ENCODE peak calls at places on chromosomes 4 and X, in seven cellular contexts. H is cardiac muscle cell, T is AG10803, R is dorsolateral prefrontal cortex, Z is PC-3, S is fibroblast of mammary gland, M is left ventricle myocardium inferior. X is an unnamed sample.

GRCh38 chr4:155510771-155511170 is 134.0 kb upstream of the MAP9 start:
- DNase-seq in T (no peak), Z (no peak), S (no peak), R (no peak), M (no peak), H (no peak), X (no peak)

GRCh38 chr4:126071346-126072333 is 756.9 kb downstream of the FAT4 start:
- DNase-seq in M (no peak), R (no peak), H (peak; percentile 73), S (peak; percentile 86), T (peak; percentile 80), Z (peak; percentile 1), X (peak; percentile 80)

GRCh38 chrX:52341493-52341892 is 27.3 kb upstream of the XAGE2 start:
- DNase-seq in R (no peak), M (no peak), T (no peak), H (no peak), S (peak; percentile 43), Z (peak; percentile 56), X (no peak)

GRCh38 chrX:22300130-22300529 is 27.4 kb downstream of the CBLL2 start:
- DNase-seq in Z (peak; percentile 75), S (peak; percentile 51), R (no peak), M (no peak), T (peak; percentile 74), H (peak; percentile 40), X (peak; percentile 57)

GRCh38 chrX:39645059-39645895 is 452.5 kb downstream of the BCOR start:
- DNase-seq in T (peak; percentile 90), R (no peak), H (peak; percentile 89), S (peak; percentile 88), M (peak; percentile 64), Z (peak; percentile 32), X (peak; percentile 41)

GRCh38 chr4:140952709-140953108 is 180.6 kb downstream of the RNF150 start:
- DNase-seq in S (peak; percentile 56), T (peak; percentile 34), Z (peak; percentile 41), H (peak; percentile 70), R (no peak), M (no peak), X (peak; percentile 91)

GRCh38 chr4:36213956-36214355 is 30.4 kb downstream of the ARAP2 start:
- DNase-seq in H (no peak), T (no peak), Z (no peak), S (no peak), M (no peak), R (no peak), X (no peak)

GRCh38 chr4:70979445-70980008 is 13.9 kb upstream of the DCK start:
- DNase-seq in Z (no peak), R (no peak), M (no peak), S (no peak), T (no peak), H (no peak), X (no peak)

GRCh38 chrX:41449615-41450014 is 2.5 kb downstream of the NYX start:
- DNase-seq in M (no peak), R (no peak), Z (peak; percentile 35), S (peak; percentile 72), T (peak; percentile 61), H (no peak), X (peak; percentile 16)

GRCh38 chr4:101251261-101251660 is 96.1 kb downstream of the PPP3CA start:
- DNase-seq in S (no peak), Z (no peak), M (no peak), R (no peak), H (no peak), T (no peak), X (no peak)

GRCh38 chrX:68059469-68059868 is 373.8 kb downstream of the OPHN1 start:
- DNase-seq in Z (no peak), H (no peak), R (no peak), M (no peak), S (peak; percentile 5), T (peak; percentile 58), X (no peak)

GRCh38 chrX:134236690-134237362 is at the start of gene CCDC160:
- DNase-seq in T (no peak), R (peak; percentile 78), S (peak; percentile 4), Z (peak; percentile 51), H (peak; percentile 34), M (peak; percentile 47), X (no peak)

GRCh38 chr4:38034986-38035882 is 75.0 kb downstream of the PTTG2 start:
- DNase-seq in Z (peak; percentile 67), H (peak; percentile 78), M (no peak), R (no peak), T (peak; percentile 64), S (peak; percentile 75), X (peak; percentile 79)

GRCh38 chrX:11626351-11626750 is 39.4 kb downstream of the ARHGAP6 start:
- DNase-seq in M (no peak), S (no peak), T (no peak), Z (no peak), H (no peak), R (no peak), X (no peak)

GRCh38 chr4:85477538-85477937 is 2.6 kb downstream of the ARHGAP24 start:
- DNase-seq in M (no peak), S (peak; percentile 47), Z (no peak), T (peak; percentile 44), R (no peak), H (no peak), X (no peak)

GRCh38 chr4:85475631-85476233 is 782 bp downstream of the ARHGAP24 start:
- DNase-seq in S (peak; percentile 34), M (peak; percentile 35), Z (no peak), H (peak; percentile 67), R (no peak), T (peak; percentile 53), X (no peak)

GRCh38 chr4:85474356-85474755 is 594 bp upstream of the ARHGAP24 start:
- DNase-seq in Z (no peak), T (peak; percentile 63), R (no peak), M (no peak), S (peak; percentile 66), H (no peak), X (no peak)

GRCh38 chr4:85478576-85478975 is 3.6 kb downstream of the ARHGAP24 start:
- DNase-seq in Z (no peak), R (no peak), M (no peak), S (peak; percentile 80), T (peak; percentile 89), H (peak; percentile 77), X (peak; percentile 51)

DNA sequence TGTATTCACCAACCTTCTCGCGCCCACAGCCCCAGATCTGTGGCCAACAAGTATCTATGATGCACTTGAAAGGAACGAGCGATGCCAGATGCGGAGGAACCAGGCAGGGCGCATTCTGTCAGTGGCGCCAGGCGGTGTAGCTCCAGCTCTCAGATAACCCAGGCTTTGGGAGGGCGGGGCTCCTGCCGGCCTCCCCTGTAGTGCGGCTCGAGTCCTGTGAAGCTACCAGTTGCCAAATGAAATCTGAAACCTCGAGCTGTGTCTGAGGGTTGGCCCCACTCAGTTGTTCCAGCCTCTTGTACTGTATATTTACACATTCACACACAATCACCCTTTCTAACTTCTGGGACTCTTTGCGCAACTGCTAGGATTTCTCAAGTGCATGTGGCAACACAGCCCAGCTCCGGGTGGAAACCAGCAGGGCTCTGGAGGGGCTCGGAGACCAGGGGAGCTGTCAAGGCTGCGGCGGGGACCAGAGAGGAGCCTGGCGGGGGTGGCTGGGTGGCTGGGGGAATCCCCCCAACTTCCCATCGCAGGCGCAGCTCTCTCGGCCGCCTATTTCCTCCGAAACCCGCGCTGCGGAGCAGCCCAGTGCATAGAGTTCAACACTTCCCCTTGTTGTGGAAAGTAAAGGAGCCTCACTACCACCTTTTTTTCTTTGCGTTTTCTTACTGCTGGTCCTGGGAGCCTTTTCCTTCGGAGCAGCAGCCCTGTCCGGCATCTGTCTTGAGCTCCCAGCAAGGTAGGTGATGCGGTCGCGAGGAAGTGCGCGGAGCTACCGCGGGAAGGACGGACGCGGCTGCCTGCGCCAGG is at the start of gene ARHGAP24:
- DNase-seq in S (peak; percentile 99), T (peak; percentile 98), R (peak; percentile 52), M (peak; percentile 87), H (peak; percentile 99), Z (peak; percentile 88), X (peak; percentile 99)
- TF ChIP-seq CTCF in S (peak; percentile 4), T (peak; percentile 16), R (no peak), M (no peak), H (no peak), Z (no peak), X (no peak)

GRCh38 chrX:117744958-117745357 is 371.7 kb downstream of the KLHL13 start:
- DNase-seq in M (no peak), H (no peak), R (no peak), Z (no peak), S (no peak), T (no peak), X (no peak)

GRCh38 chrX:117743469-117744251 is 372.9 kb downstream of the KLHL13 start:
- DNase-seq in M (no peak), Z (peak; percentile 27), T (no peak), H (no peak), S (peak; percentile 1), R (no peak), X (peak; percentile 30)
- TF ChIP-seq CTCF in M (peak; percentile 26), Z (peak; percentile 47), T (no peak), H (peak; percentile 5), S (peak; percentile 9), R (no peak), X (peak; percentile 35)

DNA sequence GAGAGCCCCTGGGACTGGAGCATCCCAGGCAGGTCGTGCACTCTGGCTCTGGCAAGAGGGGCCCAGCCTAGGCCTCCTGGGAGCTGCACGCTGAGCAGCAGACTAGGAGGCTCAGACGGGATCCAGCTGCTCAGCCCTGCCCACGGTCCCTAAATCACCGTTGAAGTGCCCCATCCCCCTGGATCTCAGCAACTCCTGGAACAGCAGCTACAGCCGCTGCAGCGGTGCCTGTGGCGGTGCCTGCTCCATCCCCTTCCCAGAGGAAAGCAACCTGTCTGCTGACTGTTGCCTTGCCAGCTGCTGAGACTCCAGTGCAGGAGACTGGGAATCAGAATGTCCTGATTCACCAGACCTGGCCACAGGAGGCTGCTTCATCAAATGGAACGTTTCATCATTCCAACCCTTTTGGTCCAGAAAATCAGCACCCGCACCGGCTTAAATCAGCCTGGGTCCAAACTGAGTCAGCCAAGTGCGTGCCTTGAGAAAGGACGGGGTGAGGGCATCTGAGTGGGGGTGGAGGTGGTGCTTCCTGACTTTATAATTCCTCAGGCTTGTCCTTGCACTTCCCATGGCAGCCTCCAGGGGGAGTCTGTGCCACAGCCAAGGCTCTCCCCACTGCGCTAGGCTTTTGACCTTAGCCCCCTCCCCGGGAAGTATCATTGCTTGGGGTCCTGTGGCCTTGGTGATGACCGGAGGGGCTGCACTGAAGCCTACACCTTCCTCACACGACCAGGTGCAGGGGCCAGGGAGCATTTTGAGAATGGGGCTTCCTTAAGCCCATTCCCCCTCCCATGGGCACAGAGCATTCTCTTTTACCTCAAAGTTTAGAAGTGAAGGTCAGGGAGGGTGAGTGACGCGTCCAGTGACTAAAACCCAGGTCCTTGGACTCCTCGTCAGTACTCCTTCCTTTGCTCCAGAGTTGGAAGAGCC is 6.5 kb downstream of the ZNF185 start:
- DNase-seq in T (peak; percentile 65), Z (peak; percentile 60), S (peak; percentile 65), M (no peak), H (peak; percentile 57), R (peak; percentile 29), X (peak; percentile 60)
- TF ChIP-seq CTCF in T (peak; percentile 72), Z (peak; percentile 78), S (peak; percentile 80), M (peak; percentile 74), H (peak; percentile 80), R (peak; percentile 51), X (peak; percentile 68)

GRCh38 chr4:67332627-67333026 is 212.7 kb downstream of the CENPC start:
- DNase-seq in T (peak; percentile 2), R (no peak), M (no peak), Z (peak; percentile 59), S (peak; percentile 2), H (peak; percentile 18), X (peak; percentile 33)
- TF ChIP-seq CTCF in T (peak; percentile 56), R (no peak), M (peak; percentile 21), Z (peak; percentile 70), S (peak; percentile 53), H (peak; percentile 54), X (peak; percentile 27)